ENCODE peak calls at places on chromosomes 7 and 10, in four cellular contexts. S is WERI-Rb-1; G is AG04449; Y is stimulated activated CD8-positive, alpha-beta memory T cell treated with anti-CD3 and anti-CD28 coated beads, Interleukin-4, amount 100 ng/mL, for 4 hours. U is an unnamed sample.

GRCh38 chr7:65798111-65799075 is 74.5 kb upstream of the VKORC1L1 start:
- DNase-seq in S (peak), G (peak), Y (no peak), U (no peak)

GRCh38 chr10:33773895-33774480 is 439.5 kb upstream of the NRP1 start:
- DNase-seq in G (no peak), S (no peak), Y (no peak), U (no peak)

GRCh38 chr10:60082341-60083038 is 176.1 kb upstream of the CCDC6 start:
- DNase-seq in Y (no peak), G (no peak), S (no peak), U (no peak)

GRCh38 chr10:112208292-112208691 is 24.7 kb upstream of the GPAM start:
- DNase-seq in Y (no peak), S (no peak), G (peak), U (no peak)

GRCh38 chr10:77898323-77899079 is 28.1 kb downstream of the DLG5 start:
- DNase-seq in S (peak), G (no peak), Y (no peak), U (no peak)

GRCh38 chr7:134694299-134694698 is 47.6 kb downstream of the BPGM start:
- DNase-seq in G (no peak), Y (no peak), S (no peak), U (no peak)

GRCh38 chr10:78295242-78295641 is 261.6 kb downstream of the RPS24 start:
- DNase-seq in G (no peak), Y (no peak), S (no peak), U (no peak)

GRCh38 chr7:70042533-70042932 is 444.3 kb downstream of the AUTS2 start:
- DNase-seq in G (peak), Y (no peak), S (no peak), U (no peak)

GRCh38 chr7:143362126-143362961 is at the start of gene FAM131B:
- DNase-seq in S (peak), G (no peak), Y (no peak), U (peak)

GRCh38 chr10:71736570-71737355 is 17.2 kb upstream of the C10orf105 start:
- DNase-seq in Y (no peak), G (no peak), S (no peak), U (no peak)

GRCh38 chr7:5776894-5777645 is 4.4 kb downstream of the RNF216 start:
- DNase-seq in Y (no peak), S (no peak), G (no peak), U (no peak)

GRCh38 chr10:1240341-1240775 is 184.2 kb downstream of the WDR37 start:
- DNase-seq in S (no peak), G (no peak), Y (no peak), U (no peak)

GRCh38 chr7:150959739-150960734 is 18.1 kb downstream of the KCNH2 start:
- DNase-seq in Y (no peak), S (no peak), G (no peak), U (no peak)

GRCh38 chr10:56623064-56623463 is 262.0 kb upstream of the ZWINT start:
- DNase-seq in G (no peak), Y (no peak), S (no peak), U (no peak)

GRCh38 chr10:122464575-122464974 is 3.2 kb downstream of the HTRA1 start:
- DNase-seq in S (no peak), Y (no peak), G (no peak), U (no peak)

GRCh38 chr7:52696183-52696582 is 339.2 kb upstream of the POM121L12 start:
- DNase-seq in G (no peak), Y (no peak), S (peak), U (no peak)

GRCh38 chr10:131750171-131750895 is 150.5 kb upstream of the PPP2R2D start:
- DNase-seq in Y (no peak), S (no peak), G (no peak), U (no peak)

U was measured in amygdala.